ENCODE peak calls at places on chromosomes 6 and 20, in eight cellular contexts. A is colonic mucosa; I is GM03348; H is Kasumi-1; F is substantia nigra; W is activated CD4-positive, alpha-beta T cell treated with anti-CD3 and anti-CD28 coated beads, Interleukin-2, amount 50 U/mL, for 1 hour; G is neural progenitor cell; U is DMS153. X is an unnamed sample.
A peak's percentile ranks its signal among the peaks of the same experiment; 100 is the strongest.

GRCh38 chr20:53622247-53623114 is 28.8 kb upstream of the ZNF217 start:
- DNase-seq in U (no peak), W (no peak), H (peak; percentile 82), A (no peak), G (no peak), I (no peak), F (no peak), X (no peak)

GRCh38 chr20:57498425-57499400 is 26.2 kb downstream of the CTCFL start:
- DNase-seq in F (peak; percentile 16), A (peak; percentile 40), H (peak; percentile 62), U (peak; percentile 29), G (peak; percentile 63), I (no peak), W (peak; percentile 34), X (peak; percentile 18)

GRCh38 chr6:133241088-133241900 is at the start of gene EYA4:
- DNase-seq in F (peak; percentile 55), W (no peak), G (peak; percentile 66), H (no peak), U (no peak), A (no peak), I (peak; percentile 13), X (peak; percentile 46)

GRCh38 chr6:80148220-80148619 is 41.7 kb downstream of the BCKDHB start:
- DNase-seq in U (no peak), G (no peak), A (no peak), H (no peak), F (no peak), I (no peak), W (no peak), X (no peak)

GRCh38 chr6:166173292-166173951 is 5.8 kb upstream of the TBXT start:
- DNase-seq in F (no peak), W (no peak), G (peak; percentile 29), H (peak; percentile 2), I (no peak), A (no peak), U (peak; percentile 94), X (peak; percentile 69)

GRCh38 chr20:64116016-64116415 is 8.7 kb upstream of the NPBWR2 start:
- DNase-seq in I (no peak), U (no peak), W (no peak), H (no peak), F (no peak), G (no peak), A (no peak), X (no peak)

GRCh38 chr6:145189836-145190235 is 545.5 kb downstream of the EPM2A start:
- DNase-seq in U (peak; percentile 87), I (no peak), W (no peak), G (no peak), A (no peak), H (no peak), F (no peak), X (peak; percentile 13)

GRCh38 chr20:19771031-19771430 is 13.0 kb downstream of the RIN2 start:
- DNase-seq in F (no peak), W (no peak), A (no peak), G (no peak), I (no peak), U (no peak), H (no peak), X (no peak)

GRCh38 chr6:20213271-20213798 is 1.1 kb upstream of the MBOAT1 start:
- DNase-seq in G (no peak), F (no peak), A (no peak), W (no peak), U (no peak), H (peak; percentile 36), I (peak; percentile 5), X (no peak)

GRCh38 chr20:40962733-40963504 is 65.7 kb upstream of the TOP1 start:
- DNase-seq in G (peak; percentile 81), U (peak; percentile 38), I (peak; percentile 87), W (peak; percentile 64), H (peak; percentile 75), A (peak; percentile 74), F (peak; percentile 68), X (peak; percentile 49)

GRCh38 chr20:43969501-43969900 is 54.8 kb downstream of the TOX2 start:
- DNase-seq in I (no peak), H (no peak), W (no peak), U (no peak), F (no peak), G (no peak), A (no peak), X (no peak)

GRCh38 chr6:44980841-44981240 is 347.3 kb upstream of the RUNX2 start:
- DNase-seq in U (no peak), F (no peak), A (no peak), H (no peak), G (no peak), I (no peak), W (no peak), X (no peak)

GRCh38 chr6:168616807-168617756 is 176.1 kb downstream of the SMOC2 start:
- DNase-seq in U (no peak), G (peak; percentile 38), F (peak; percentile 40), W (no peak), A (no peak), H (no peak), I (no peak), X (peak; percentile 46)

GRCh38 chr20:46119028-46119546 is 973 bp downstream of the CD40 start:
- DNase-seq in F (no peak), U (no peak), A (no peak), H (no peak), G (no peak), W (no peak), I (no peak), X (no peak)

GRCh38 chr20:37256286-37256685 is 5.3 kb downstream of the GHRH start:
- DNase-seq in W (no peak), U (no peak), G (no peak), F (no peak), H (no peak), I (no peak), A (no peak), X (no peak)

GRCh38 chr6:38497546-38497945 is 142.2 kb downstream of the BTBD9 start:
- DNase-seq in F (no peak), A (no peak), G (no peak), U (no peak), I (no peak), H (no peak), W (no peak), X (no peak)

GRCh38 chr6:14770572-14770971 is 475.3 kb upstream of the JARID2 start:
- DNase-seq in W (no peak), A (no peak), H (no peak), G (no peak), F (no peak), U (no peak), I (no peak), X (no peak)

GRCh38 chr6:3426817-3427739 is 29.8 kb downstream of the SLC22A23 start:
- DNase-seq in F (no peak), G (no peak), H (no peak), W (no peak), I (no peak), U (no peak), A (no peak), X (no peak)

GRCh38 chr6:145148392-145149175 is 586.7 kb downstream of the EPM2A start:
- DNase-seq in I (peak; percentile 25), A (no peak), F (no peak), W (no peak), U (peak; percentile 60), H (peak; percentile 32), G (no peak), X (no peak)

GRCh38 chr6:146962332-146962731 is 241.9 kb upstream of the STXBP5 start:
- DNase-seq in A (no peak), H (no peak), F (no peak), U (no peak), G (no peak), I (no peak), W (no peak), X (no peak)

GRCh38 chr6:14470697-14471096 is 353.1 kb downstream of the CD83 start:
- DNase-seq in F (no peak), W (no peak), A (no peak), G (no peak), I (no peak), U (no peak), H (no peak), X (no peak)

GRCh38 chr20:46946796-46947195 is 52.2 kb downstream of the EYA2 start:
- DNase-seq in H (no peak), A (peak; percentile 21), U (no peak), F (no peak), I (no peak), W (no peak), G (no peak), X (no peak)

GRCh38 chr20:53738945-53739798 is 145.5 kb upstream of the ZNF217 start:
- DNase-seq in H (peak; percentile 40), I (no peak), G (no peak), F (no peak), A (no peak), U (no peak), W (no peak), X (no peak)

GRCh38 chr6:19812512-19813119 is 24.6 kb upstream of the ID4 start:
- DNase-seq in F (peak; percentile 15), G (peak; percentile 47), A (no peak), U (no peak), W (no peak), I (peak; percentile 55), H (peak; percentile 7), X (peak; percentile 9)

GRCh38 chr20:34016736-34017135 is 23.0 kb downstream of the RALY start:
- DNase-seq in F (no peak), I (no peak), U (no peak), A (no peak), H (no peak), W (no peak), G (no peak), X (peak; percentile 12)

GRCh38 chr20:46253391-46253790 is 54.9 kb downstream of the CDH22 start:
- DNase-seq in I (peak; percentile 27), U (peak; percentile 72), A (peak; percentile 29), G (peak; percentile 64), W (no peak), F (peak; percentile 22), H (no peak), X (no peak)

X was measured in NCI-H1092 treated with DMSO at 0.1 percent for 48 hours.